ENCODE peak calls at places on chromosome 13, in seven cellular contexts. Z is effector memory CD4-positive, alpha-beta T cell; X is heart left ventricle; J is sigmoid colon; R is activated CD8-positive, alpha-beta memory T cell treated with anti-CD3 and anti-CD28 coated beads for 24 hours; O is NCI-H1105 treated with DMSO at 0.1 percent for 48 hours; K is CD8-positive, alpha-beta memory T cell. I is an unnamed sample.

GRCh38 chr13:23570931-23571330 is 719 bp downstream of the TNFRSF19 start:
- DNase-seq in O (peak; percentile 29), J (no peak), X (no peak), R (no peak), K (no peak), Z (no peak), I (no peak)

GRCh38 chr13:71056581-71056980 is 810.4 kb downstream of the DACH1 start:
- DNase-seq in R (no peak), K (no peak), J (no peak), Z (no peak), X (no peak), O (no peak), I (no peak)

GRCh38 chr13:98489446-98490194 is 87.3 kb downstream of the STK24 start:
- DNase-seq in O (no peak), Z (no peak), K (no peak), J (no peak), R (no peak), X (no peak), I (no peak)

GRCh38 chr13:90732049-90732448 is 615.4 kb upstream of the MIR17HG start:
- DNase-seq in O (no peak), J (no peak), K (no peak), Z (no peak), X (no peak), R (no peak), I (no peak)

GRCh38 chr13:113671066-113672001 is 4.3 kb downstream of the GRK1 start:
- DNase-seq in Z (no peak), J (peak; percentile 62), X (peak; percentile 16), R (no peak), O (no peak), K (no peak), I (no peak)

GRCh38 chr13:40534456-40534855 is 132.0 kb downstream of the FOXO1 start:
- DNase-seq in J (no peak), O (no peak), K (no peak), Z (no peak), R (no peak), X (no peak), I (no peak)

GRCh38 chr13:86174632-86175031 is 375.4 kb upstream of the SLITRK6 start:
- DNase-seq in K (no peak), X (no peak), O (no peak), R (no peak), Z (no peak), J (no peak), I (no peak)

GRCh38 chr13:113009743-113010509 is 40.9 kb downstream of the MCF2L start:
- DNase-seq in R (no peak), O (no peak), J (no peak), X (peak; percentile 54), K (no peak), Z (no peak), I (no peak)

GRCh38 chr13:98371624-98372023 is 194.6 kb upstream of the RNF113B start:
- DNase-seq in Z (no peak), R (no peak), O (no peak), J (no peak), K (no peak), X (no peak), I (no peak)

GRCh38 chr13:110435331-110435730 is 126.2 kb downstream of the RAB20 start:
- DNase-seq in J (no peak), R (no peak), X (no peak), O (no peak), Z (no peak), K (no peak), I (no peak)

I was measured in CD4-positive, CD25-positive, alpha-beta regulatory T cell.